ENCODE peak calls at places on chromosomes 12 and 14, in seven cellular contexts. B is stimulated activated naive CD8-positive, alpha-beta T cell treated with anti-CD3 and anti-CD28 coated beads, Interleukin-15, Interleukin-2, amounts not matched to agents 100 U/mL and 50 U/mL, for 24 hours; L is fibroblast of the conjunctiva; M is fibroblast of the aortic adventitia; Y is NCI-H1436 treated with DMSO at 0.1 percent for 48 hours; D is NCI-H345; K is MV-4-11. U is an unnamed sample.

GRCh38 chr12:125315771-125316170 is 250.5 kb downstream of the AACS start:
- DNase-seq in L (no peak), M (no peak), Y (no peak), K (no peak), D (no peak), B (no peak), U (no peak)

GRCh38 chr12:48903982-48904411 is 21.3 kb downstream of the FKBP11 start:
- DNase-seq in D (no peak), K (peak; percentile 86), Y (peak; percentile 17), B (peak; percentile 88), M (peak; percentile 84), L (peak; percentile 84), U (peak; percentile 69)

GRCh38 chr14:94771191-94771905 is 1.4 kb upstream of the GSC start:
- DNase-seq in B (no peak), M (no peak), K (no peak), D (no peak), L (no peak), Y (no peak), U (no peak)

GRCh38 chr14:95675486-95675885 is 10.7 kb upstream of the TCL1B start:
- DNase-seq in M (no peak), K (no peak), B (no peak), D (no peak), L (no peak), Y (no peak), U (no peak)

GRCh38 chr12:83097656-83098055 is 410.9 kb downstream of the TMTC2 start:
- DNase-seq in D (no peak), K (no peak), M (no peak), Y (no peak), L (no peak), B (no peak), U (peak; percentile 39)

GRCh38 chr12:95215925-95216324 is 1.3 kb downstream of the FGD6 start:
- DNase-seq in L (no peak), Y (no peak), D (no peak), K (peak; percentile 47), M (peak; percentile 74), B (no peak), U (no peak)

GRCh38 chr12:54125950-54126695 is 62.7 kb downstream of the SMUG1 start:
- DNase-seq in K (no peak), D (no peak), Y (no peak), B (peak; percentile 7), L (no peak), M (no peak), U (no peak)

GRCh38 chr14:22822017-22822618 is 6.9 kb upstream of the SLC7A7 start:
- DNase-seq in M (no peak), D (no peak), K (no peak), L (no peak), Y (no peak), B (no peak), U (no peak)

GRCh38 chr14:105187935-105188524 is 6.9 kb upstream of the NUDT14 start:
- DNase-seq in Y (no peak), L (no peak), B (no peak), M (no peak), K (no peak), D (no peak), U (no peak)